ENCODE peak calls at places on chromosome 5, in nine cellular contexts. H, P, U, A, C, L, I, T and K are unnamed samples.

GRCh38 chr5:59760798-59761348 is 132.7 kb downstream of the PDE4D start:
- DNase-seq in H (no peak), P (no peak), U (no peak), A (no peak), C (no peak), L (no peak), I (peak; percentile 88), T (peak; percentile 55), K (no peak)

GRCh38 chr5:40736103-40736875 is 19.5 kb downstream of the TTC33 start:
- DNase-seq in H (peak; percentile 48), P (no peak), U (no peak), A (no peak), C (peak; percentile 63), L (no peak), I (peak; percentile 84), T (peak; percentile 74), K (no peak)

GRCh38 chr5:131281133-131281867 is 17.4 kb downstream of the CDC42SE2 start:
- DNase-seq in H (peak; percentile 34), P (no peak), U (no peak), A (no peak), C (no peak), L (no peak), I (no peak), T (peak; percentile 17), K (no peak)

GRCh38 chr5:98865690-98866089 is 63.1 kb downstream of the CHD1 start:
- DNase-seq in H (no peak), P (no peak), U (no peak), A (no peak), C (no peak), L (no peak), I (no peak), T (no peak), K (no peak)

GRCh38 chr5:177389368-177390169 is 5.3 kb downstream of the SLC34A1 start:
- DNase-seq in H (peak; percentile 21), P (no peak), U (no peak), A (no peak), C (no peak), L (no peak), I (no peak), T (peak; percentile 96), K (no peak)

GRCh38 chr5:135489466-135490244 is 37.5 kb upstream of the TIFAB start:
- DNase-seq in H (peak; percentile 80), P (no peak), U (no peak), A (no peak), C (no peak), L (no peak), I (no peak), T (no peak), K (no peak)

GRCh38 chr5:165321912-165322311 is 1816.5 kb downstream of the MAT2B start:
- DNase-seq in H (no peak), P (no peak), U (no peak), A (no peak), C (no peak), L (no peak), I (peak; percentile 57), T (peak; percentile 77), K (no peak)

GRCh38 chr5:77707786-77708185 is 68.4 kb downstream of the TBCA start:
- DNase-seq in H (peak; percentile 2), P (no peak), U (no peak), A (no peak), C (no peak), L (no peak), I (no peak), T (peak; percentile 36), K (no peak)

GRCh38 chr5:170628691-170629565 is 125.1 kb downstream of the KCNIP1 start:
- DNase-seq in H (no peak), P (no peak), U (no peak), A (no peak), C (no peak), L (no peak), I (no peak), T (no peak), K (no peak)

GRCh38 chr5:43019615-43020293 is 20.4 kb downstream of the ANXA2R start:
- DNase-seq in H (peak; percentile 88), P (peak; percentile 85), U (peak; percentile 54), A (peak; percentile 70), C (no peak), L (peak; percentile 76), I (peak; percentile 87), T (peak; percentile 91), K (peak; percentile 66)

GRCh38 chr5:159412284-159413046 is 82.2 kb upstream of the IL12B start:
- DNase-seq in H (no peak), P (peak; percentile 12), U (peak; percentile 12), A (no peak), C (no peak), L (no peak), I (no peak), T (no peak), K (no peak)

GRCh38 chr5:36240779-36241635 is 718 bp downstream of the NADK2 start:
- DNase-seq in H (peak; percentile 40), P (peak; percentile 68), U (peak; percentile 77), A (peak; percentile 69), C (peak; percentile 58), L (peak; percentile 70), I (peak; percentile 75), T (peak; percentile 59), K (peak; percentile 72)

GRCh38 chr5:56097055-56097454 is 102.3 kb upstream of the IL6ST start:
- DNase-seq in H (no peak), P (no peak), U (no peak), A (no peak), C (no peak), L (no peak), I (no peak), T (no peak), K (no peak)

GRCh38 chr5:56100429-56101176 is 105.8 kb upstream of the IL6ST start:
- DNase-seq in H (no peak), P (no peak), U (no peak), A (no peak), C (no peak), L (no peak), I (peak; percentile 51), T (no peak), K (no peak)

GRCh38 chr5:56102885-56103284 is 108.1 kb upstream of the IL6ST start:
- DNase-seq in H (no peak), P (no peak), U (no peak), A (no peak), C (no peak), L (no peak), I (peak; percentile 82), T (peak; percentile 35), K (no peak)

GRCh38 chr5:56101180-56101579 is 106.4 kb upstream of the IL6ST start:
- DNase-seq in H (no peak), P (no peak), U (no peak), A (no peak), C (no peak), L (no peak), I (no peak), T (no peak), K (no peak)

DNA sequence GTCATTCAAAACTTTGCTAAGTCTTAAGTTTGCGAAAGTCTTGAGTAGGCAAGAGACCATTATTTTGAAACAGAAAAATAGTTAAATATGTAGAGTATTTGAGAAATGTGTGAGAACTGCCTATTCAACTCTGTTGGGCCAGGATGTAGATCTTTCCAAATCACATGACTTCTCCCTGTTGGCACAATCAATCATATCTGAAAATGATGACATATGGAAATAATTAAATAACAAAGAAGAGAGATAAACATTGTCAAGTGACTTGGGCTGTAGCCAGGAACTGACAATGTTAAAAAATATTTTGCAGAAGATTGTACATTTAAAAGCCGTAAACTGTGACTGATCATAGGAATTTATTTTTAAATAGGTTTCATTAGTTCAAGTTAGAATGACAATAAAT is 104.6 kb upstream of the IL6ST start:
- DNase-seq in H (peak; percentile 39), P (no peak), U (no peak), A (no peak), C (no peak), L (no peak), I (peak; percentile 96), T (peak; percentile 56), K (no peak)
- TF ChIP-seq CTCF in H (no peak), P (no peak), U (no peak), A (no peak), C (no peak), L (no peak), I (no peak), T (no peak), K (no peak)

DNA sequence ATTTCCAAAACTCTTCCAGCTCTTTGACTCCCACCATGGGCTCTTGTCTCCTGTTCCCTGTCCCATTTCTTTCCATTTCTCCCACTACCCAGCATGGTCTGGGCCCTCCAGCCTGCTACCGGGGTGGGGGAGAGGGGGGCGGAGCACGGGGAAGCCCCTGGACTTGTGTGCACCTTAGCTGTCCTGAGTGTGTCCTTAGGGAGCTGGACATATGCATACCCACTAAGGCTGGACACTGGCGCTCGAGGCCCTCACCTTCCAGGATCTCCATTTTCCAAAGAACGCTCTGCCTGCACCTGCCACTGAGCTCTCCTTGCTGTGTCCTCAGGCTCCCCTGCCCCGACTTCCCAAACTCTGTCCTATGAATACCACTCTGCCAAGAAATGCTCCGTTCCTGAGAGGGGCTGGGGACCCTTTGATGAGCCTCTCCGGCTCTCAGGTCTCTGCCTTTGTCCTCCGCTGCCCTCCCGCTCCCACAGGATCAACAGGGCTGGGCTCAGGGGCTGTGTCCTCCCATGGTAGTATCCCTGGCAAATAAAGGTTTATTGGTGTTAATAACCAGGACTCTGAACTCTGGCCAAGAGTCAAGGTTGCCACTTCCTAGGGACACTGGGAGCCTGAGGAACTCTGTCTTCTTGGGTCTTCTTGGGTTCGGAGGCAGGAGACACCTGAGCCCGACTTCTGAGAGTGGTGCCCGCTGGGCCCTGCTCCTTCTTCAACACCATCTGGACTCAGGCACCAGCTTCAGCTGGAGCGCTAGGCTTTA is 831 bp upstream of the SHROOM1 start:
- DNase-seq in H (no peak), P (peak; percentile 63), U (no peak), A (no peak), C (no peak), L (peak; percentile 79), I (no peak), T (no peak), K (no peak)
- H3K27me3 ChIP-seq in H (no peaks in the 10 kb centered on the region), P (peaks cover 1% of the 10 kb centered on the region), U (no peaks in the 10 kb centered on the region), A (no peaks in the 10 kb centered on the region), C (no peaks in the 10 kb centered on the region), L (no peaks in the 10 kb centered on the region), I (no peaks in the 10 kb centered on the region), T (no peaks in the 10 kb centered on the region), K (no peaks in the 10 kb centered on the region)

GRCh38 chr5:138464018-138464387 is 1.3 kb upstream of the EGR1 start:
- DNase-seq in H (peak; percentile 86), P (peak; percentile 97), U (peak; percentile 96), A (peak; percentile 97), C (peak; percentile 93), L (peak; percentile 98), I (peak; percentile 96), T (peak; percentile 93), K (peak; percentile 97)
- TF ChIP-seq POLR2A in H (no peak), P (peak; percentile 83), U (peak; percentile 83), A (no peak), C (peak; percentile 70), L (peak; percentile 89), I (peak; percentile 68), T (no peak), K (peak; percentile 84)

DNA sequence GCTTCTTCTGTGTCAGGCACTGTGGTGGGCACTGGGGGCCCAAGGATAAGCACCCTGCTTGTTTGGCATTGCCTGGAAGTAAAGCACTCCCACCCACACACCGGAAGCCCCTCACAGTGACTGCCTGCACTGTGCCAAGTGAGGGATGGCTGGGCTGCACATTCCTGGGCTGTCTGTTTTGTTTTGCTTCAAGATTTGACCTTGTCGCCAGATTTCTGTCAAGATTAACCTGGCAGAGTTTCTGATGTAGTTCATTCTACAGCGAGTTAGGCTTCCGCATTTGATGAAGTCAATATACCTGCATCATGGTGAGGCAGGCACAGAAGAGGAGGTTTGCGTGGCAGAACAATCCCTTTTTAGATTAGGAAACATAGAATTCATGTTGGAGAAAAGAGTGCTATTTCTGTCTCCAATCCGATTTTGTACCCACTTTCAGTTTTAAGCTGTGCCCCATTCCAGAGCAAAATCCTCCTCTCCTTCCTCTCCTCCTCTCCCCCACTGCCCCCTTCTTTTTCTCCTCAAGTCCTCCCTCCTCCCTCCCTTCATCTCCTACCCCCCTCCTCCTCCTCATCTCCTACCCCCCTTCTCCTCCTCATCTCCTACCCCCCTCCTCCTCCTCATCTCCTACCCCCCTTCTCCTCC is 14.4 kb upstream of the BOD1 start:
- DNase-seq in H (no peak), P (no peak), U (peak; percentile 26), A (no peak), C (no peak), L (no peak), I (no peak), T (no peak), K (no peak)
- TF ChIP-seq CTCF in H (no peak), P (no peak), U (no peak), A (no peak), C (no peak), L (no peak), I (no peak), T (no peak), K (no peak)